ENCODE peak calls at places on chromosomes 16 and 17, in four cellular contexts. X, M, F and H are unnamed samples.

GRCh38 chr16:31429314-31429713 is 1.2 kb upstream of the COX6A2 start:
- DNase-seq in X (no peak), M (no peak), F (no peak), H (no peak)

GRCh38 chr17:16171613-16172012 is 43.7 kb downstream of the NCOR1 start:
- DNase-seq in X (no peak), M (no peak), F (no peak), H (no peak)

GRCh38 chr17:1783834-1784611 is 22.2 kb downstream of the SERPINF1 start:
- DNase-seq in X (peak; percentile 66), M (peak; percentile 39), F (no peak), H (no peak)

GRCh38 chr17:77654861-77655260 is 303.6 kb upstream of the TNRC6C start:
- DNase-seq in X (no peak), M (no peak), F (no peak), H (no peak)

GRCh38 chr17:78789149-78789662 is 7.1 kb upstream of the CYTH1 start:
- DNase-seq in X (no peak), M (no peak), F (no peak), H (no peak)

GRCh38 chr17:13437966-13438779 is 163.6 kb downstream of the HS3ST3A1 start:
- DNase-seq in X (no peak), M (no peak), F (no peak), H (no peak)

GRCh38 chr17:13740692-13741091 is 139.0 kb upstream of the HS3ST3A1 start:
- DNase-seq in X (no peak), M (no peak), F (no peak), H (no peak)

GRCh38 chr17:75364078-75364477 is 41.4 kb downstream of the GRB2 start:
- DNase-seq in X (no peak), M (peak; percentile 86), F (no peak), H (no peak)

GRCh38 chr17:35519442-35519841 is 18.0 kb downstream of the SLFN12L start:
- DNase-seq in X (no peak), M (no peak), F (no peak), H (no peak)

GRCh38 chr16:89881368-89881730 is 8.0 kb downstream of the TCF25 start:
- DNase-seq in X (no peak), M (no peak), F (no peak), H (no peak)

GRCh38 chr16:87448866-87449265 is 44.0 kb downstream of the ZCCHC14 start:
- DNase-seq in X (no peak), M (no peak), F (no peak), H (no peak)

GRCh38 chr16:11333696-11334095 is 11.6 kb upstream of the RMI2 start:
- DNase-seq in X (no peak), M (peak; percentile 61), F (no peak), H (no peak)

GRCh38 chr16:74773431-74774222 is 993 bp downstream of the FA2H start:
- DNase-seq in X (no peak), M (no peak), F (no peak), H (no peak)

GRCh38 chr16:61792194-61792904 is 243.9 kb downstream of the CDH8 start:
- DNase-seq in X (no peak), M (peak; percentile 66), F (no peak), H (peak; percentile 97)

GRCh38 chr16:11165894-11166665 is 89.9 kb downstream of the SOCS1 start:
- DNase-seq in X (no peak), M (no peak), F (no peak), H (no peak)

GRCh38 chr17:32320847-32321246 is 21.1 kb downstream of the C17orf75 start:
- DNase-seq in X (no peak), M (no peak), F (no peak), H (no peak)

GRCh38 chr16:12902511-12903324 is 1.3 kb downstream of the SHISA9 start:
- DNase-seq in X (no peak), M (no peak), F (no peak), H (no peak)

GRCh38 chr17:28865946-28866752 is 11.3 kb downstream of the ERAL1 start:
- DNase-seq in X (peak; percentile 23), M (no peak), F (no peak), H (no peak)